ENCODE peak calls at places on chromosomes 16 and 17, in seven cellular contexts. One of them, this sample, is unnamed.

GRCh38 chr16:17211797-17212196 is 259.0 kb downstream of the XYLT1 start:
- DNase-seq in NT2/D1: peak; percentile 61
- DNase-seq in CD8-positive, alpha-beta T cell: no peak
- DNase-seq in OCI-LY7: peak; percentile 77
- DNase-seq in cardiac muscle cell: no peak
- DNase-seq in aorta: no peak
- DNase-seq in GM23338: peak; percentile 91
- DNase-seq in this sample: no peak

GRCh38 chr16:72298947-72299346 is 127.0 kb upstream of the PMFBP1 start:
- DNase-seq in NT2/D1: no peak
- DNase-seq in CD8-positive, alpha-beta T cell: no peak
- DNase-seq in OCI-LY7: no peak
- DNase-seq in cardiac muscle cell: no peak
- DNase-seq in aorta: no peak
- DNase-seq in GM23338: no peak
- DNase-seq in this sample: no peak

GRCh38 chr17:63399316-63399715 is 46.8 kb downstream of the CYB561 start:
- DNase-seq in NT2/D1: no peak
- DNase-seq in CD8-positive, alpha-beta T cell: no peak
- DNase-seq in OCI-LY7: no peak
- DNase-seq in cardiac muscle cell: peak; percentile 66
- DNase-seq in aorta: no peak
- DNase-seq in GM23338: no peak
- DNase-seq in this sample: no peak

GRCh38 chr17:81090361-81091133 is 55.6 kb downstream of the BAIAP2 start:
- DNase-seq in NT2/D1: peak; percentile 38
- DNase-seq in CD8-positive, alpha-beta T cell: no peak
- DNase-seq in OCI-LY7: peak; percentile 50
- DNase-seq in cardiac muscle cell: peak; percentile 35
- DNase-seq in aorta: no peak
- DNase-seq in GM23338: peak; percentile 78
- DNase-seq in this sample: peak; percentile 57

GRCh38 chr16:9772526-9772925 is 409.7 kb downstream of the GRIN2A start:
- DNase-seq in NT2/D1: no peak
- DNase-seq in CD8-positive, alpha-beta T cell: no peak
- DNase-seq in OCI-LY7: no peak
- DNase-seq in cardiac muscle cell: no peak
- DNase-seq in aorta: no peak
- DNase-seq in GM23338: no peak
- DNase-seq in this sample: no peak

GRCh38 chr16:56606688-56607618 is 1.4 kb upstream of the MT2A start:
- DNase-seq in NT2/D1: no peak
- DNase-seq in CD8-positive, alpha-beta T cell: no peak
- DNase-seq in OCI-LY7: no peak
- DNase-seq in cardiac muscle cell: peak; percentile 99
- DNase-seq in aorta: peak; percentile 88
- DNase-seq in GM23338: peak; percentile 40
- DNase-seq in this sample: peak; percentile 96

GRCh38 chr17:81251943-81252301 is 12.8 kb downstream of the NDUFAF8 start:
- DNase-seq in NT2/D1: no peak
- DNase-seq in CD8-positive, alpha-beta T cell: no peak
- DNase-seq in OCI-LY7: peak; percentile 94
- DNase-seq in cardiac muscle cell: no peak
- DNase-seq in aorta: no peak
- DNase-seq in GM23338: no peak
- DNase-seq in this sample: no peak

GRCh38 chr16:67137605-67138004 is 13.2 kb downstream of the B3GNT9 start:
- DNase-seq in NT2/D1: no peak
- DNase-seq in CD8-positive, alpha-beta T cell: no peak
- DNase-seq in OCI-LY7: no peak
- DNase-seq in cardiac muscle cell: peak; percentile 56
- DNase-seq in aorta: peak; percentile 27
- DNase-seq in GM23338: no peak
- DNase-seq in this sample: no peak

GRCh38 chr17:51926448-51926847 is 232.1 kb downstream of the CA10 start:
- DNase-seq in NT2/D1: no peak
- DNase-seq in CD8-positive, alpha-beta T cell: no peak
- DNase-seq in OCI-LY7: no peak
- DNase-seq in cardiac muscle cell: no peak
- DNase-seq in aorta: no peak
- DNase-seq in GM23338: no peak
- DNase-seq in this sample: no peak

GRCh38 chr16:69112285-69113129 is 7.1 kb downstream of the HAS3 start:
- DNase-seq in NT2/D1: no peak
- DNase-seq in CD8-positive, alpha-beta T cell: no peak
- DNase-seq in OCI-LY7: peak; percentile 70
- DNase-seq in cardiac muscle cell: peak; percentile 60
- DNase-seq in aorta: peak; percentile 86
- DNase-seq in GM23338: peak; percentile 87
- DNase-seq in this sample: peak; percentile 65

GRCh38 chr17:29566473-29567361 is at the start of gene ABHD15:
- DNase-seq in NT2/D1: no peak
- DNase-seq in CD8-positive, alpha-beta T cell: no peak
- DNase-seq in OCI-LY7: peak; percentile 45
- DNase-seq in cardiac muscle cell: peak; percentile 81
- DNase-seq in aorta: peak; percentile 91
- DNase-seq in GM23338: peak; percentile 67
- DNase-seq in this sample: peak; percentile 67

GRCh38 chr16:4859190-4859899 is 12.1 kb downstream of the UBN1 start:
- DNase-seq in NT2/D1: no peak
- DNase-seq in CD8-positive, alpha-beta T cell: no peak
- DNase-seq in OCI-LY7: no peak
- DNase-seq in cardiac muscle cell: no peak
- DNase-seq in aorta: no peak
- DNase-seq in GM23338: no peak
- DNase-seq in this sample: no peak

GRCh38 chr17:75346906-75347305 is 57.7 kb upstream of the SLC25A19 start:
- DNase-seq in NT2/D1: no peak
- DNase-seq in CD8-positive, alpha-beta T cell: no peak
- DNase-seq in OCI-LY7: peak; percentile 56
- DNase-seq in cardiac muscle cell: peak; percentile 52
- DNase-seq in aorta: no peak
- DNase-seq in GM23338: peak; percentile 47
- DNase-seq in this sample: no peak

GRCh38 chr16:74892574-74893461 is 92.1 kb downstream of the WDR59 start:
- DNase-seq in NT2/D1: no peak
- DNase-seq in CD8-positive, alpha-beta T cell: no peak
- DNase-seq in OCI-LY7: no peak
- DNase-seq in cardiac muscle cell: no peak
- DNase-seq in aorta: no peak
- DNase-seq in GM23338: no peak
- DNase-seq in this sample: no peak

GRCh38 chr17:81681672-81682071 is 1.9 kb downstream of the ARL16 start:
- DNase-seq in NT2/D1: no peak
- DNase-seq in CD8-positive, alpha-beta T cell: no peak
- DNase-seq in OCI-LY7: no peak
- DNase-seq in cardiac muscle cell: no peak
- DNase-seq in aorta: no peak
- DNase-seq in GM23338: no peak
- DNase-seq in this sample: no peak

GRCh38 chr16:28291651-28292626 is at the start of gene SBK1:
- DNase-seq in NT2/D1: no peak
- DNase-seq in CD8-positive, alpha-beta T cell: peak; percentile 68
- DNase-seq in OCI-LY7: peak; percentile 90
- DNase-seq in cardiac muscle cell: peak; percentile 67
- DNase-seq in aorta: peak; percentile 85
- DNase-seq in GM23338: peak; percentile 89
- DNase-seq in this sample: peak; percentile 69

GRCh38 chr17:39818282-39819000 is 45.7 kb downstream of the IKZF3 start:
- DNase-seq in NT2/D1: no peak
- DNase-seq in CD8-positive, alpha-beta T cell: no peak
- DNase-seq in OCI-LY7: no peak
- DNase-seq in cardiac muscle cell: no peak
- DNase-seq in aorta: no peak
- DNase-seq in GM23338: no peak
- DNase-seq in this sample: no peak

GRCh38 chr17:688100-688989 is 26.3 kb downstream of the VPS53 start:
- DNase-seq in NT2/D1: no peak
- DNase-seq in CD8-positive, alpha-beta T cell: no peak
- DNase-seq in OCI-LY7: peak; percentile 2
- DNase-seq in cardiac muscle cell: peak; percentile 59
- DNase-seq in aorta: no peak
- DNase-seq in GM23338: peak; percentile 67
- DNase-seq in this sample: no peak

GRCh38 chr17:42276609-42277341 is 584 bp upstream of the STAT5B start:
- DNase-seq in NT2/D1: no peak
- DNase-seq in CD8-positive, alpha-beta T cell: no peak
- DNase-seq in OCI-LY7: no peak
- DNase-seq in cardiac muscle cell: peak; percentile 91
- DNase-seq in aorta: peak; percentile 91
- DNase-seq in GM23338: peak; percentile 66
- DNase-seq in this sample: peak; percentile 93

GRCh38 chr17:42277342-42277712 is 1.1 kb upstream of the STAT5B start:
- DNase-seq in NT2/D1: no peak
- DNase-seq in CD8-positive, alpha-beta T cell: no peak
- DNase-seq in OCI-LY7: no peak
- DNase-seq in cardiac muscle cell: no peak
- DNase-seq in aorta: no peak
- DNase-seq in GM23338: no peak
- DNase-seq in this sample: no peak

GRCh38 chr17:42281571-42282096 is 5.4 kb upstream of the STAT5B start:
- DNase-seq in NT2/D1: no peak
- DNase-seq in CD8-positive, alpha-beta T cell: no peak
- DNase-seq in OCI-LY7: no peak
- DNase-seq in cardiac muscle cell: no peak
- DNase-seq in aorta: peak; percentile 56
- DNase-seq in GM23338: no peak
- DNase-seq in this sample: peak; percentile 20

GRCh38 chr17:42282478-42283080 is 5.7 kb upstream of the STAT5A start:
- DNase-seq in NT2/D1: no peak
- DNase-seq in CD8-positive, alpha-beta T cell: no peak
- DNase-seq in OCI-LY7: no peak
- DNase-seq in cardiac muscle cell: no peak
- DNase-seq in aorta: peak; percentile 25
- DNase-seq in GM23338: peak; percentile 72
- DNase-seq in this sample: peak; percentile 1

DNA sequence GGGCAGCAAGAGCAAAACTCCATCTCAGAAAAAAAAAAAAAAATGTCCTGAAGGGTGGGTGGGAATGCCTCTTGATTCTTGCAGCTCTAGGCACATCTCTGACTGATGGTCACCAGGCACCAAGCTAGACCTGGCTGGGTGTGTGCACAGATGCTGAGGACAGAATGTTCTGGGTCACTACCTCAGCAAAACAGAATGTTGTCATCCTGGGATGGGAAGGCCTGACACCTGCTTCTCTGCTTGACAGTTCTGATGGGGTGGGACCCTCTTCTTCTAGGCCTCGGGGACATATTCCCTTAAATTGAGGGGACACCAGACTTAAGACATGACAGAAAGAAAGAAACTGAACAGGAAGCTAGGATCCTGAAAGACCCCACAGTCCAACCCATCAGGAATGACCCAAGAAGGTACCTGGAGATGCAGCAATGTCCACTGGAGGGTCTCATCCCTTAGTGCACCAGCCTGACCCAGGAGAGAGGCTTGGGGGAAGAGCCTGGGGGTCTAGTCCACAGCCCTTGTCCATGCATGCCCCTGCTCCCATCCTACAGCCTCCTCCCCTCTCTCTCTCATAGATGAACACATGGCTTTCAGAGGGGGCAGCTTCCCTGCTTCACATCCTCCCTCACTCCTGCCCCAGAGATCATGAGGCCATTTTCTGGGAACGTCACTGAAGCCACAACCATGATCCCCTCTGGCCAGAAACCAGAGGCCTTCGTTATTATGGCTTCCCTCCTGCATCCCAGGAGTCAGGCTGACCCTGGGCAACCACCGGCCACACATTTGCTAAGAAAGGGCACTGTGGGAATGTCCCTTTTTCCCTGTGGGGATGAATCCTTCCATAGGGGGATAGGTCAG is 3.8 kb upstream of the STAT5B start:
- DNase-seq in NT2/D1: no peak
- DNase-seq in CD8-positive, alpha-beta T cell: no peak
- DNase-seq in OCI-LY7: no peak
- DNase-seq in cardiac muscle cell: no peak
- DNase-seq in aorta: peak; percentile 23
- DNase-seq in GM23338: no peak
- DNase-seq in this sample: peak; percentile 6
- H3K4me1 ChIP-seq in NT2/D1: peaks cover 10% of the 10 kb centered on the region
- H3K4me1 ChIP-seq in CD8-positive, alpha-beta T cell: peaks cover 11% of the 10 kb centered on the region
- H3K4me1 ChIP-seq in OCI-LY7: peaks cover 10% of the 10 kb centered on the region
- H3K4me1 ChIP-seq in cardiac muscle cell: peaks cover 8% of the 10 kb centered on the region
- H3K4me1 ChIP-seq in aorta: peaks cover under 1% of the 10 kb centered on the region
- H3K4me1 ChIP-seq in GM23338: peaks cover 11% of the 10 kb centered on the region
- H3K4me1 ChIP-seq in this sample: peaks cover 23% of the 10 kb centered on the region

GRCh38 chr17:72604518-72604917 is 483.7 kb downstream of the SOX9 start:
- DNase-seq in NT2/D1: no peak
- DNase-seq in CD8-positive, alpha-beta T cell: no peak
- DNase-seq in OCI-LY7: no peak
- DNase-seq in cardiac muscle cell: no peak
- DNase-seq in aorta: no peak
- DNase-seq in GM23338: no peak
- DNase-seq in this sample: no peak
- H3K4me1 ChIP-seq in NT2/D1: peaks cover 5% of the 10 kb centered on the region
- H3K4me1 ChIP-seq in CD8-positive, alpha-beta T cell: no peaks in the 10 kb centered on the region
- H3K4me1 ChIP-seq in OCI-LY7: peaks cover 9% of the 10 kb centered on the region
- H3K4me1 ChIP-seq in cardiac muscle cell: no peaks in the 10 kb centered on the region
- H3K4me1 ChIP-seq in aorta: no peaks in the 10 kb centered on the region
- H3K4me1 ChIP-seq in GM23338: peaks cover 12% of the 10 kb centered on the region
- H3K4me1 ChIP-seq in this sample: no peaks in the 10 kb centered on the region

GRCh38 chr17:60729854-60730253 is 52.2 kb downstream of the BCAS3 start:
- DNase-seq in NT2/D1: no peak
- DNase-seq in CD8-positive, alpha-beta T cell: no peak
- DNase-seq in OCI-LY7: no peak
- DNase-seq in cardiac muscle cell: no peak
- DNase-seq in aorta: no peak
- DNase-seq in GM23338: no peak
- DNase-seq in this sample: no peak
- H3K4me1 ChIP-seq in NT2/D1: no peaks in the 10 kb centered on the region
- H3K4me1 ChIP-seq in CD8-positive, alpha-beta T cell: no peaks in the 10 kb centered on the region
- H3K4me1 ChIP-seq in OCI-LY7: peaks cover 8% of the 10 kb centered on the region
- H3K4me1 ChIP-seq in cardiac muscle cell: no peaks in the 10 kb centered on the region
- H3K4me1 ChIP-seq in aorta: no peaks in the 10 kb centered on the region
- H3K4me1 ChIP-seq in GM23338: no peaks in the 10 kb centered on the region
- H3K4me1 ChIP-seq in this sample: peaks cover 11% of the 10 kb centered on the region

GRCh38 chr16:87470332-87470731 is 22.5 kb downstream of the ZCCHC14 start:
- DNase-seq in NT2/D1: no peak
- DNase-seq in CD8-positive, alpha-beta T cell: no peak
- DNase-seq in OCI-LY7: no peak
- DNase-seq in cardiac muscle cell: no peak
- DNase-seq in aorta: no peak
- DNase-seq in GM23338: no peak
- DNase-seq in this sample: no peak
- H3K4me1 ChIP-seq in NT2/D1: peaks cover 12% of the 10 kb centered on the region
- H3K4me1 ChIP-seq in CD8-positive, alpha-beta T cell: peaks cover 17% of the 10 kb centered on the region
- H3K4me1 ChIP-seq in OCI-LY7: no peaks in the 10 kb centered on the region
- H3K4me1 ChIP-seq in cardiac muscle cell: peaks cover 21% of the 10 kb centered on the region
- H3K4me1 ChIP-seq in aorta: no peaks in the 10 kb centered on the region
- H3K4me1 ChIP-seq in GM23338: peaks cover 5% of the 10 kb centered on the region
- H3K4me1 ChIP-seq in this sample: peaks cover 49% of the 10 kb centered on the region

GRCh38 chr17:21210411-21211076 is 3.4 kb downstream of the TMEM11 start:
- DNase-seq in NT2/D1: no peak
- DNase-seq in CD8-positive, alpha-beta T cell: no peak
- DNase-seq in OCI-LY7: no peak
- DNase-seq in cardiac muscle cell: no peak
- DNase-seq in aorta: no peak
- DNase-seq in GM23338: no peak
- DNase-seq in this sample: no peak
- H3K4me1 ChIP-seq in NT2/D1: peaks cover 9% of the 10 kb centered on the region
- H3K4me1 ChIP-seq in CD8-positive, alpha-beta T cell: peaks cover 37% of the 10 kb centered on the region
- H3K4me1 ChIP-seq in OCI-LY7: peaks cover 26% of the 10 kb centered on the region
- H3K4me1 ChIP-seq in cardiac muscle cell: peaks cover 19% of the 10 kb centered on the region
- H3K4me1 ChIP-seq in aorta: no peaks in the 10 kb centered on the region
- H3K4me1 ChIP-seq in GM23338: peaks cover 18% of the 10 kb centered on the region
- H3K4me1 ChIP-seq in this sample: peaks cover 23% of the 10 kb centered on the region

This sample was measured in adrenal gland.